ENCODE peak calls at places on chromosomes 13 and 19, in four cellular contexts. K is upper lobe of right lung, L is MM.1S, E is cardiac muscle cell. Q is an unnamed sample. For H3K4me1, the result is how much of the 10 kb centered on the place peaks cover.

GRCh38 chr13:109271991-109272454 is 514.4 kb downstream of the IRS2 start:
- DNase-seq in E (no peak), K (no peak), L (no peak), Q (no peak)

GRCh38 chr13:48731957-48732569 is 78.3 kb downstream of the CYSLTR2 start:
- DNase-seq in E (peak), K (peak), L (peak), Q (no peak)

GRCh38 chr13:111610077-111610476 is 289.6 kb downstream of the TEX29 start:
- DNase-seq in L (no peak), E (no peak), K (peak), Q (no peak)

GRCh38 chr13:75415720-75416119 is 66.2 kb downstream of the TBC1D4 start:
- DNase-seq in K (no peak), L (no peak), E (no peak), Q (no peak)

GRCh38 chr13:42702726-42703125 is 78.7 kb upstream of the FAM216B start:
- DNase-seq in L (no peak), K (no peak), E (no peak), Q (no peak)

GRCh38 chr13:60335531-60335930 is 61.5 kb upstream of the TDRD3 start:
- DNase-seq in K (no peak), E (no peak), L (no peak), Q (no peak)

GRCh38 chr13:21050288-21051197 is 10.8 kb downstream of the LATS2 start:
- DNase-seq in L (no peak), E (no peak), K (no peak), Q (no peak)

GRCh38 chr19:36027696-36028095 is 5.0 kb downstream of the CLIP3 start:
- DNase-seq in L (no peak), K (no peak), E (no peak), Q (no peak)

GRCh38 chr13:99087954-99088491 is 110.2 kb upstream of the DOCK9 start:
- DNase-seq in L (peak), K (peak), E (peak), Q (no peak)

GRCh38 chr19:33554391-33554790 is 32.8 kb upstream of the PEPD start:
- DNase-seq in E (no peak), L (no peak), K (peak), Q (no peak)

GRCh38 chr13:111095031-111095840 is 19.9 kb upstream of the ARHGEF7 start:
- DNase-seq in K (peak), E (no peak), L (no peak), Q (no peak)

GRCh38 chr19:14022469-14022868 is 5.5 kb upstream of the RLN3 start:
- DNase-seq in K (no peak), E (no peak), L (no peak), Q (no peak)

GRCh38 chr19:8377598-8377997 is 12.6 kb upstream of the RAB11B start:
- DNase-seq in L (no peak), K (no peak), E (no peak), Q (no peak)

GRCh38 chr13:84651288-84651687 is 769.0 kb upstream of the SLITRK1 start:
- DNase-seq in E (no peak), K (no peak), L (no peak), Q (no peak)

GRCh38 chr19:16527971-16528521 is 14.2 kb downstream of the CHERP start:
- DNase-seq in L (no peak), K (no peak), E (peak), Q (no peak)

GRCh38 chr13:67001363-67001762 is 228.8 kb downstream of the PCDH9 start:
- DNase-seq in K (no peak), E (no peak), L (no peak), Q (no peak)

GRCh38 chr19:16463341-16463990 is 8.3 kb downstream of the EPS15L1 start:
- DNase-seq in E (no peak), K (no peak), L (no peak), Q (no peak)

GRCh38 chr13:102724923-102725322 is 30.1 kb upstream of the METTL21C start:
- DNase-seq in K (no peak), E (peak), L (peak), Q (no peak)

GRCh38 chr19:38250428-38250820 is 5.8 kb downstream of the PPP1R14A start:
- DNase-seq in L (no peak), K (no peak), E (no peak), Q (no peak)

GRCh38 chr13:30696278-30697176 is 38.8 kb upstream of the ALOX5AP start:
- DNase-seq in E (peak), K (peak), L (peak), Q (no peak)

GRCh38 chr13:110575322-110576069 is 14.0 kb upstream of the RAB20 start:
- DNase-seq in L (no peak), K (peak), E (peak), Q (no peak)

GRCh38 chr19:13839193-13839937 is 37.6 kb upstream of the NANOS3 start:
- DNase-seq in L (peak), E (peak), K (peak), Q (peak)

GRCh38 chr13:97367427-97367826 is 66.5 kb upstream of the RAP2A start:
- DNase-seq in K (no peak), L (no peak), E (no peak), Q (no peak)

GRCh38 chr13:106036870-106037269 is 498.6 kb downstream of the EFNB2 start:
- DNase-seq in L (no peak), E (peak), K (no peak), Q (no peak)

GRCh38 chr13:20475927-20476691 is 49.5 kb downstream of the CRYL1 start:
- DNase-seq in E (no peak), K (no peak), L (peak), Q (no peak)

GRCh38 chr19:58058428-58058827 is 654 bp upstream of the ZNF135 start:
- DNase-seq in L (no peak), K (no peak), E (peak), Q (no peak)

GRCh38 chr19:58056861-58057260 is 2.2 kb upstream of the ZNF135 start:
- DNase-seq in L (no peak), K (no peak), E (no peak), Q (no peak)

GRCh38 chr19:58059003-58059671 is at the start of gene ZNF135:
- DNase-seq in K (peak), L (no peak), E (peak), Q (peak)

GRCh38 chr19:58060231-58060630 is 1.1 kb downstream of the ZNF135 start:
- DNase-seq in K (no peak), E (no peak), L (no peak), Q (no peak)

DNA sequence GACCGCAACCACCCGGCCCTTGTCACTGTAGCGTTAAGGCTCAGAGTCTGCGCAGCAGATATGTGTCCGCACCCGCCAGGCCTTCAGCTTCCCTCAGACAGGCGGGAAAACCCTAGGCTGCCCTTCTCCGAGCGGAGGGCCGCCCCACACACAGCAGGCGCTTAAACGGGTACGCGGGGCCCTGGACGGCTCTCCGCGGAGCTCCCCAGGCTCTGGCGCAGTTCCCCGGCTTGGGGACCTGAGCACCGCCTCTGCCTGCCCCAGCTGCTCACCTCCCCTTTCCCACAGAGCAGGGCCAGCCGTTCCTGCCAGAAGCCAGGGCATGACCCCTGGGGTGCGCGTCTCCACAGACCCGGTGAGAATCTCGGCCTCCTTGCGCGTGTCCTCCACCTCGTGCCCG is 599 bp downstream of the ZNF135 start:
- DNase-seq in E (no peak), K (no peak), L (no peak), Q (no peak)
- H3K4me1 ChIP-seq in E (under half), K (under half), L (under half), Q (under half)

DNA sequence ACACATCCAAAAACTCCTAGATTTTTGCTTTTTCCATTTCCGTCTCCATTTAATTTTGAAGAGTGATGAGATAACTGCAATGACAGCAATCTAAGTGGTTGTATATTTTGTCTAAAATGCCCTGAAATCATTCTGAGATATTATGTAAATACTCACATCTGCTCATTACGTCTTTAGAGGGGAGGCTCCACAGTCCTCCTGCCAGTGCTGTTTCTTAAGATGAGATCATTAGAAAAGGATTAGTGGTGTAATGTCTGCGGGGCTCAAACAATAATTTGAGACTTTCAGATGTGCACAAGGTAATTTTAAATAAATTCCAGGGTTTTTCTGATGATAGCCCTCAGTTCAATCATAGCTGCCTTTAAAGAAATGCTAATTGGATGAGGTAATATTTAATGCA is 438.0 kb downstream of the FOXO1 start:
- DNase-seq in L (no peak), E (no peak), K (no peak), Q (no peak)
- H3K27ac ChIP-seq in L (no peak), E (no peak), K (no peak), Q (no peak)

GRCh38 chr19:19661675-19662251 is 1.7 kb downstream of the ATP13A1 start:
- DNase-seq in E (no peak), K (no peak), L (no peak), Q (no peak)
- H3K4me3 ChIP-seq in E (no peak), K (peak), L (no peak), Q (no peak)

DNA sequence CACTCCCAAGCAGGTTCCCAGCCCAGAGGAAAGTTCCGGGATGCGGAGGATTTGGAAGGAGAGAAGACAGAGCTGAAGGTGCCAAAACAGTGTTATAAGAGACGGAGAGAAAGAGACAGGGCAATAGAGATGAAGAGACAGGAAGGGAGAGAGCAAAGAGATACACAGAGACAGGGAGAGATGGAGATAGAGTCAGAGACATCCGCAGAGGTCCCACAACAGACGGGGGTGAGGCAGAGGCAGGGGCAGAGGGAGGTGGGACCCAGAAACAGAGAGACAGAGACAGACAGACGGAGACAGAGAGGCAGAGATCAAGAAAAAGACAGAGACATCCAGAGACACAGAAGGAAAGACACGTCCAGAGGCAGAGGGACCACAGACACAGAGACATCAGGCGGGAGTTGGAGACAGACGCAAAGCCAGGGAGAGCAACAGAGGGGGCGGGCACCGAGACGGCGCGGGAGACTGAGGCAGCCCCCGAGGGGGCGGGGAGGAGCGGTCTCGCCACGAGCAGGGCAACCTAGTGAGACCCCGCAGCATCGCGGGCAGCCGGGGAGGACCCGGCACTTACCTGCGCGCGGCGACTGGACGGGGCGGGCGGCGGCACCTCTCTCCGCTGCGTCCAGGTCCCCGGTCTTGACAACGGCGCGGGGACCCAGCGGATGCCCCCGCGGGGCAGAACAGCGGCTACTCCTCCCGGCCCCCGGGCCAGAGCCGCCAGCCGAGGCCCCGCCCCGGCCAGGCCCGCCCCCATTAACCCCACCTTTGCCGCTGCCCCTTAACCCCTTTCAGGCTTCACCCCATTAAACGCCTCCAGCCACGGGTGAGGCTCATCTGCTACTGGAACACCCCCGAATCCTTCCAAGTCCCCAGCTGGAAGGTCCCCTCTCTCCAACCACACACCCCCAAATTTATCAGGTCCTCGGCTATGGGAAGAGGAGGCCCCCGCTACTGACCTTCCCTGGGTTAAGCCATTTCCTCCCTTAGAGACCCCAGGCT is at the start of gene GPR4:
- DNase-seq in E (peak), L (no peak), K (no peak), Q (no peak)
- H3K4me1 ChIP-seq in E (under half), L (under half), K (under half), Q (under half)

GRCh38 chr13:27125357-27126282 is 46.0 kb downstream of the USP12 start:
- DNase-seq in E (peak), K (no peak), L (no peak), Q (no peak)
- H3K27ac ChIP-seq in E (peak), K (no peak), L (no peak), Q (no peak)

GRCh38 chr19:11295180-11295579 is 780 bp upstream of the TSPAN16 start:
- DNase-seq in E (no peak), L (no peak), K (no peak), Q (no peak)

GRCh38 chr19:11295665-11296245 is at the start of gene TSPAN16:
- DNase-seq in K (no peak), L (no peak), E (no peak), Q (no peak)

GRCh38 chr19:11293468-11294389 is 2.2 kb upstream of the TSPAN16 start:
- DNase-seq in K (peak), E (peak), L (peak), Q (peak)

GRCh38 chr19:11299946-11300810 is 4.2 kb downstream of the TSPAN16 start:
- DNase-seq in L (no peak), E (no peak), K (no peak), Q (no peak)

DNA sequence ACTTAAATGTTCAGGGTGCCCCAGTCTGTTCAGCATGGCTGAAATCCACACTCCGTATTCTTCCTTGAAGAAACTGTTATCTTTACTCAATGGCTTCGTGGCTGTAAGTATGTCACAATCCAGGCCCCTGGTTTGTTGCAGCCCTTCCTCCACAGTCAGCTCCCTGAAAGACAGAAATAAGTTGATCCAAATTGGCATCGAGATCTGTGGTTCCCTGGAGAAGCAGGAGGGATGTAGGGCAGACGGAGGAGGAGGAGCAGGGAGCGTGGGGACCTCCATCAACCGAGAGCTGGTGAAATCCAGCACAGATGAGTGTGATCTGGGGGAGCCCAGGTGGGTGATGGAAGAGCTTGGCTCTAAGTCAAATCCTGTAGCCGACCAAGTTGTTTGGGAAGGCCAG is 304 bp downstream of the TSPAN16 start:
- DNase-seq in L (no peak), K (no peak), E (no peak), Q (no peak)
- H3K4me3 ChIP-seq in L (no peak), K (no peak), E (no peak), Q (no peak)

DNA sequence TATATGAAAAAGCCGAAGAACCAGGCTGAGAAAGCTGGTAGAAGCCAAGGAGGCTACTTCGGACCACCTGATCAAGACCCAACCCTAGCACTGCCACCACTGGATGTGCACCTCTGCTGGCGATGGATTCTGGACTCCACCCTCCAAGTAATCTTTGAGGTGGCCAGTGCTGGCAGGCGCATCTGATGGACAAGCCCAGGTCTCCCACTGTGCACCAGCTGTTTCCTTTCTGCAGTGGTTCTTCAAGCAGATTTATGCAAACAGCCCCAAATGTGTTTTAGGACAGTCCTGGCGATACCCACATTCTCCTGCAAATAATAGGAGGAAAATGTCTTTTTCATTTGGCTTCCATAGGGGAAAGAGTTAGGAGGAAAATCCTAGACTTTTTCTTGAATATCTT is 172.3 kb downstream of the SHISA2 start:
- DNase-seq in K (no peak), E (no peak), L (no peak), Q (no peak)
- H3K4me1 ChIP-seq in K (under half), E (under half), L (under half), Q (under half)

GRCh38 chr13:32159147-32159869 is 127.7 kb downstream of the FRY start:
- DNase-seq in L (no peak), E (no peak), K (no peak), Q (no peak)
- H3K27ac ChIP-seq in L (no peak), E (peak), K (peak), Q (peak)

Q was measured in ascending aorta.